ENCODE peak calls at places on chromosomes 12 and 14, in six cellular contexts. One of them, this sample, is unnamed.

GRCh38 chr14:55713496-55713895 is 133.5 kb downstream of the KTN1 start:
- DNase-seq in BJ: no peak
- DNase-seq in IMR-90: no peak
- DNase-seq in psoas muscle: no peak
- DNase-seq in AG09319: no peak
- DNase-seq in Caco-2: no peak
- DNase-seq in this sample: no peak

GRCh38 chr12:121516437-121517011 is 64.3 kb downstream of the KDM2B start:
- DNase-seq in psoas muscle: no peak
- DNase-seq in BJ: no peak
- DNase-seq in AG09319: no peak
- DNase-seq in IMR-90: no peak
- DNase-seq in Caco-2: peak
- DNase-seq in this sample: no peak

GRCh38 chr12:131035268-131035681 is 81.6 kb downstream of the ADGRD1 start:
- DNase-seq in BJ: no peak
- DNase-seq in AG09319: no peak
- DNase-seq in psoas muscle: no peak
- DNase-seq in IMR-90: no peak
- DNase-seq in Caco-2: no peak
- DNase-seq in this sample: no peak

GRCh38 chr14:35046751-35047536 is 872 bp downstream of the FAM177A1 start:
- DNase-seq in Caco-2: no peak
- DNase-seq in BJ: no peak
- DNase-seq in IMR-90: peak
- DNase-seq in psoas muscle: peak
- DNase-seq in AG09319: no peak
- DNase-seq in this sample: no peak

GRCh38 chr12:12776261-12776660 is 9.2 kb upstream of the APOLD1 start:
- DNase-seq in IMR-90: peak
- DNase-seq in psoas muscle: no peak
- DNase-seq in Caco-2: peak
- DNase-seq in BJ: no peak
- DNase-seq in AG09319: no peak
- DNase-seq in this sample: no peak

GRCh38 chr14:92690171-92691011 is 58.0 kb downstream of the LGMN start:
- DNase-seq in Caco-2: peak
- DNase-seq in AG09319: no peak
- DNase-seq in psoas muscle: no peak
- DNase-seq in IMR-90: peak
- DNase-seq in BJ: no peak
- DNase-seq in this sample: no peak

GRCh38 chr12:43444940-43445564 is 107.0 kb downstream of the ADAMTS20 start:
- DNase-seq in Caco-2: peak
- DNase-seq in AG09319: peak
- DNase-seq in IMR-90: peak
- DNase-seq in BJ: no peak
- DNase-seq in psoas muscle: no peak
- DNase-seq in this sample: peak

GRCh38 chr12:28507055-28507454 is 316.8 kb downstream of the CCDC91 start:
- DNase-seq in Caco-2: no peak
- DNase-seq in IMR-90: peak
- DNase-seq in psoas muscle: no peak
- DNase-seq in AG09319: no peak
- DNase-seq in BJ: peak
- DNase-seq in this sample: peak

GRCh38 chr14:104560586-104560945 is 19.0 kb upstream of the C14orf180 start:
- DNase-seq in IMR-90: no peak
- DNase-seq in AG09319: no peak
- DNase-seq in Caco-2: no peak
- DNase-seq in psoas muscle: peak
- DNase-seq in BJ: no peak
- DNase-seq in this sample: no peak

GRCh38 chr14:63383776-63384367 is 65.1 kb upstream of the GPHB5 start:
- DNase-seq in psoas muscle: no peak
- DNase-seq in BJ: no peak
- DNase-seq in AG09319: no peak
- DNase-seq in Caco-2: no peak
- DNase-seq in IMR-90: no peak
- DNase-seq in this sample: no peak

GRCh38 chr12:110693731-110694130 is 4.8 kb upstream of the HVCN1 start:
- DNase-seq in Caco-2: no peak
- DNase-seq in BJ: no peak
- DNase-seq in IMR-90: no peak
- DNase-seq in psoas muscle: no peak
- DNase-seq in AG09319: no peak
- DNase-seq in this sample: no peak

GRCh38 chr14:67370830-67371229 is 10.7 kb downstream of the EIF2S1 start:
- DNase-seq in AG09319: no peak
- DNase-seq in IMR-90: peak
- DNase-seq in Caco-2: no peak
- DNase-seq in psoas muscle: no peak
- DNase-seq in BJ: no peak
- DNase-seq in this sample: no peak

GRCh38 chr12:49693931-49694439 is 13.2 kb downstream of the FMNL3 start:
- DNase-seq in BJ: no peak
- DNase-seq in AG09319: no peak
- DNase-seq in IMR-90: no peak
- DNase-seq in psoas muscle: no peak
- DNase-seq in Caco-2: no peak
- DNase-seq in this sample: no peak

GRCh38 chr14:44914849-44915248 is 46.9 kb downstream of the KLHL28 start:
- DNase-seq in IMR-90: peak
- DNase-seq in BJ: no peak
- DNase-seq in AG09319: no peak
- DNase-seq in psoas muscle: no peak
- DNase-seq in Caco-2: no peak
- DNase-seq in this sample: no peak

GRCh38 chr12:71548906-71549305 is 109.3 kb downstream of the LGR5 start:
- DNase-seq in Caco-2: no peak
- DNase-seq in IMR-90: no peak
- DNase-seq in BJ: no peak
- DNase-seq in psoas muscle: no peak
- DNase-seq in AG09319: no peak
- DNase-seq in this sample: no peak

GRCh38 chr12:71546322-71546861 is 106.8 kb downstream of the LGR5 start:
- DNase-seq in IMR-90: no peak
- DNase-seq in Caco-2: no peak
- DNase-seq in BJ: no peak
- DNase-seq in AG09319: no peak
- DNase-seq in psoas muscle: no peak
- DNase-seq in this sample: no peak

GRCh38 chr12:71552728-71553501 is 110.7 kb downstream of the ZFC3H1 start:
- DNase-seq in Caco-2: no peak
- DNase-seq in BJ: no peak
- DNase-seq in IMR-90: no peak
- DNase-seq in AG09319: no peak
- DNase-seq in psoas muscle: no peak
- DNase-seq in this sample: no peak

GRCh38 chr12:71556471-71556870 is 107.2 kb downstream of the ZFC3H1 start:
- DNase-seq in BJ: no peak
- DNase-seq in AG09319: no peak
- DNase-seq in Caco-2: no peak
- DNase-seq in psoas muscle: no peak
- DNase-seq in IMR-90: no peak
- DNase-seq in this sample: no peak

DNA sequence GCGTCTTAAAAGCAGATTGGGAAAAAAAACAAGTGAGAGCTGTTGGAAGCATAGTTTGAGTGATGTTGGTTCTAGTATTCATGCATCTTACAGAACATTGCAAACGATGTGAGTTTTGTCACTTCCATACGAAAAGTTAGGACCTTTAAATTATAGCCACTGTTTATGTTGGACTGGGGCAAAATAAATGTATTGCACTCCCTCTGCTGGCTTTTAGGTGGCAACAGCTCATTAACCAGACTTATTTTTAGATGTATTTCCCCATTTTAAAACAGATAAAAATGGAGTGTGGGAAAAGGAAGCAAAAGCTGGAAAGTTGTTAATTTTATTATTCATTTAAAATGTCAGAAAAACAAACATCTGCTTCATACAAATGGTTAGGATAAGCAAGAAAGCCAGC is 111.9 kb downstream of the LGR5 start:
- DNase-seq in Caco-2: no peak
- DNase-seq in AG09319: peak
- DNase-seq in BJ: no peak
- DNase-seq in IMR-90: peak
- DNase-seq in psoas muscle: no peak
- DNase-seq in this sample: peak
- TF ChIP-seq CTCF in Caco-2: peak
- TF ChIP-seq CTCF in AG09319: peak
- TF ChIP-seq CTCF in BJ: peak
- TF ChIP-seq CTCF in IMR-90: peak
- TF ChIP-seq CTCF in psoas muscle: peak
- TF ChIP-seq CTCF in this sample: peak

GRCh38 chr12:73632661-73633060 is 905.0 kb upstream of the ATXN7L3B start:
- DNase-seq in BJ: no peak
- DNase-seq in Caco-2: no peak
- DNase-seq in IMR-90: no peak
- DNase-seq in AG09319: no peak
- DNase-seq in psoas muscle: no peak
- DNase-seq in this sample: no peak

GRCh38 chr12:73629893-73630872 is 907.5 kb upstream of the ATXN7L3B start:
- DNase-seq in BJ: no peak
- DNase-seq in AG09319: no peak
- DNase-seq in psoas muscle: no peak
- DNase-seq in Caco-2: no peak
- DNase-seq in IMR-90: no peak
- DNase-seq in this sample: no peak

GRCh38 chr12:73625226-73625625 is 912.4 kb upstream of the ATXN7L3B start:
- DNase-seq in Caco-2: no peak
- DNase-seq in BJ: no peak
- DNase-seq in psoas muscle: no peak
- DNase-seq in IMR-90: no peak
- DNase-seq in AG09319: no peak
- DNase-seq in this sample: no peak

GRCh38 chr12:73632191-73632590 is 905.4 kb upstream of the ATXN7L3B start:
- DNase-seq in IMR-90: no peak
- DNase-seq in psoas muscle: no peak
- DNase-seq in BJ: no peak
- DNase-seq in AG09319: no peak
- DNase-seq in Caco-2: no peak
- DNase-seq in this sample: no peak

GRCh38 chr12:73629171-73629570 is 908.5 kb upstream of the ATXN7L3B start:
- DNase-seq in Caco-2: no peak
- DNase-seq in BJ: no peak
- DNase-seq in psoas muscle: no peak
- DNase-seq in AG09319: no peak
- DNase-seq in IMR-90: no peak
- DNase-seq in this sample: no peak
- TF ChIP-seq CTCF in Caco-2: no peak
- TF ChIP-seq CTCF in BJ: no peak
- TF ChIP-seq CTCF in psoas muscle: no peak
- TF ChIP-seq CTCF in AG09319: no peak
- TF ChIP-seq CTCF in IMR-90: no peak
- TF ChIP-seq CTCF in this sample: no peak

DNA sequence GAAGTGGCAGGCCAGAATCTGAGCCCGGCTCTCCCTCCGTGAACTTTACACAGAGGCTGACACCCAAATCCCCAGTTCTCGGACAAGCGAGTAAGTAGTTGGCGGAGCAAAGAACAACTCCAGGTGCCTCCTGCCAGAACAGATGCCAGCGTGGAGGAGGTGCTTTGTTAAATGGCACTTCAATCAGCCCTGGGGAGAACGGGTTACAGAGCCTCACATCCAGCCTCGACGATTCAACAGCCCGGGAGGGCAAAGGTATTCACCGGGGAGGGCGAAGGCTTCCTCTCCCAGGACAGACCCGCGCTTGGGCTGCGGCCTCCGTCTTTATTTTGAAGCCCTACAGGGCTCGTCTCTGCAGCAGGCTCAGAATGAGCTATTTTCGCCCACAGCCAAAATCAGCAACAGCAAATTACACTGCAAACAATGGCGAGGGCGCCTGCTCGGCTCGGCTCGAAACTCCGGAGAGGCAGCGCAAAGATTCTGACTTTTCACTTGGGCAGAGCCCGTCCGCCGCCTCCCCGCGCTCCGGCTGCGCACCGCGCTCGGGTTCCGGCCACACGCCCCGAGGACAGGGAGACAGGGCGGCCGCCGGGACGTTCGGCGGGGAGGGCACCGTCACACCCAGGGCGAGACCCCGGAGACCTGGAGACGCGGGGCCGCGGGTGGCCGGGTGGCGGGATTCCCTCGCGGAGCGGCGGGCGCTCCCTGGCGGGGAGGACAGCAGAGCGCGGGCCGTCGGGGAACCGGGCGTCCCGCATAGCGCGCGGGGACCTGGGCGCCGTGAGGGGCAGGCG is 811 bp downstream of the TMCC3 start:
- DNase-seq in IMR-90: peak
- DNase-seq in Caco-2: peak
- DNase-seq in psoas muscle: peak
- DNase-seq in BJ: no peak
- DNase-seq in AG09319: no peak
- DNase-seq in this sample: no peak
- TF ChIP-seq CTCF in IMR-90: peak
- TF ChIP-seq CTCF in Caco-2: no peak
- TF ChIP-seq CTCF in psoas muscle: peak
- TF ChIP-seq CTCF in BJ: no peak
- TF ChIP-seq CTCF in AG09319: no peak
- TF ChIP-seq CTCF in this sample: no peak

GRCh38 chr12:18250313-18250916 is 10.9 kb upstream of the PIK3C2G start:
- DNase-seq in AG09319: peak
- DNase-seq in psoas muscle: no peak
- DNase-seq in BJ: no peak
- DNase-seq in IMR-90: peak
- DNase-seq in Caco-2: peak
- DNase-seq in this sample: peak
- TF ChIP-seq CTCF in AG09319: peak
- TF ChIP-seq CTCF in psoas muscle: peak
- TF ChIP-seq CTCF in BJ: peak
- TF ChIP-seq CTCF in IMR-90: peak
- TF ChIP-seq CTCF in Caco-2: peak
- TF ChIP-seq CTCF in this sample: peak

GRCh38 chr12:126346087-126346486 is 1280.9 kb downstream of the AACS start:
- DNase-seq in psoas muscle: no peak
- DNase-seq in Caco-2: no peak
- DNase-seq in IMR-90: no peak
- DNase-seq in BJ: no peak
- DNase-seq in AG09319: no peak
- DNase-seq in this sample: no peak
- TF ChIP-seq CTCF in psoas muscle: no peak
- TF ChIP-seq CTCF in Caco-2: no peak
- TF ChIP-seq CTCF in IMR-90: no peak
- TF ChIP-seq CTCF in BJ: peak
- TF ChIP-seq CTCF in AG09319: no peak
- TF ChIP-seq CTCF in this sample: no peak

GRCh38 chr12:102950107-102950949 is 7.1 kb upstream of the ASCL1 start:
- DNase-seq in psoas muscle: no peak
- DNase-seq in Caco-2: peak
- DNase-seq in BJ: no peak
- DNase-seq in IMR-90: no peak
- DNase-seq in AG09319: no peak
- DNase-seq in this sample: no peak
- TF ChIP-seq CTCF in psoas muscle: no peak
- TF ChIP-seq CTCF in Caco-2: no peak
- TF ChIP-seq CTCF in BJ: no peak
- TF ChIP-seq CTCF in IMR-90: no peak
- TF ChIP-seq CTCF in AG09319: no peak
- TF ChIP-seq CTCF in this sample: no peak

This sample was measured in AG09309.